ENCODE peak calls at places on chromosomes 1 and 21, in seven cellular contexts. Q is H4, O is thoracic aorta, U is HuH-7, T is MM.1S, A is nephron progenitor cell, X is right cardiac atrium. J is an unnamed sample.

GRCh38 chr1:40281852-40282251 is 23.8 kb downstream of the ZMPSTE24 start:
- DNase-seq in Q (no peak), O (no peak), U (no peak), T (no peak), A (no peak), X (no peak), J (no peak)

GRCh38 chr1:220956861-220957605 is 77.8 kb downstream of the HLX start:
- DNase-seq in Q (peak; percentile 84), O (no peak), U (no peak), T (no peak), A (no peak), X (peak; percentile 43), J (no peak)

GRCh38 chr1:236862231-236862591 is 67.1 kb downstream of the MTR start:
- DNase-seq in Q (no peak), O (no peak), U (no peak), T (no peak), A (no peak), X (no peak), J (no peak)

GRCh38 chr1:91537281-91538069 is 36.8 kb downstream of the CDC7 start:
- DNase-seq in Q (no peak), O (no peak), U (no peak), T (no peak), A (no peak), X (no peak), J (no peak)

GRCh38 chr1:77394166-77394565 is 112.3 kb downstream of the AK5 start:
- DNase-seq in Q (no peak), O (no peak), U (no peak), T (no peak), A (no peak), X (no peak), J (no peak)

GRCh38 chr21:42678118-42678430 is 24.7 kb downstream of the PDE9A start:
- DNase-seq in Q (no peak), O (no peak), U (no peak), T (no peak), A (no peak), X (no peak), J (peak; percentile 49)

GRCh38 chr1:103529746-103530145 is 4.2 kb downstream of the RNPC3 start:
- DNase-seq in Q (no peak), O (no peak), U (no peak), T (no peak), A (no peak), X (no peak), J (no peak)

GRCh38 chr1:42014823-42015222 is 96.1 kb upstream of the HIVEP3 start:
- DNase-seq in Q (no peak), O (no peak), U (no peak), T (no peak), A (no peak), X (no peak), J (no peak)

GRCh38 chr1:162690672-162691434 is 58.6 kb downstream of the DDR2 start:
- DNase-seq in Q (peak; percentile 72), O (peak; percentile 67), U (no peak), T (no peak), A (no peak), X (peak; percentile 77), J (peak; percentile 69)

GRCh38 chr1:162381941-162382750 is 618 bp downstream of the C1orf226 start:
- DNase-seq in Q (no peak), O (no peak), U (no peak), T (no peak), A (no peak), X (no peak), J (no peak)

GRCh38 chr1:155000475-155000724 is 2.2 kb upstream of the ZBTB7B start:
- DNase-seq in Q (no peak), O (no peak), U (peak; percentile 54), T (peak; percentile 74), A (no peak), X (peak; percentile 38), J (no peak)

GRCh38 chr1:183655562-183656075 is 2.5 kb upstream of the APOBEC4 start:
- DNase-seq in Q (peak; percentile 74), O (peak; percentile 47), U (peak; percentile 63), T (peak; percentile 82), A (peak; percentile 86), X (peak; percentile 80), J (peak; percentile 80)

GRCh38 chr1:182337736-182338571 is 53.6 kb downstream of the GLUL start:
- DNase-seq in Q (no peak), O (no peak), U (no peak), T (no peak), A (no peak), X (no peak), J (no peak)

GRCh38 chr1:19661721-19662228 is 2.9 kb upstream of the HTR6 start:
- DNase-seq in Q (no peak), O (no peak), U (no peak), T (peak; percentile 39), A (no peak), X (no peak), J (no peak)

GRCh38 chr1:32249831-32250525 is 1.1 kb upstream of the LCK start:
- DNase-seq in Q (no peak), O (no peak), U (no peak), T (peak; percentile 97), A (peak; percentile 22), X (peak; percentile 51), J (peak; percentile 64)

GRCh38 chr1:99818063-99818699 is 32.0 kb upstream of the AGL start:
- DNase-seq in Q (no peak), O (no peak), U (no peak), T (no peak), A (no peak), X (no peak), J (no peak)

GRCh38 chr1:9760824-9761223 is 62.9 kb downstream of the CLSTN1 start:
- DNase-seq in Q (no peak), O (no peak), U (peak; percentile 22), T (no peak), A (no peak), X (no peak), J (no peak)

GRCh38 chr1:84570436-84571149 is 3.6 kb downstream of the CTBS start:
- DNase-seq in Q (no peak), O (no peak), U (no peak), T (no peak), A (no peak), X (no peak), J (no peak)

GRCh38 chr1:117093870-117094621 is 27.5 kb downstream of the TRIM45 start:
- DNase-seq in Q (peak; percentile 81), O (peak; percentile 6), U (peak; percentile 12), T (peak; percentile 68), A (peak; percentile 59), X (no peak), J (no peak)

GRCh38 chr21:31553461-31553860 is 106.0 kb upstream of the SOD1 start:
- DNase-seq in Q (no peak), O (no peak), U (no peak), T (no peak), A (no peak), X (no peak), J (no peak)

GRCh38 chr1:228989992-228990827 is 254.9 kb downstream of the RHOU start:
- DNase-seq in Q (peak; percentile 35), O (peak; percentile 21), U (no peak), T (no peak), A (no peak), X (peak; percentile 88), J (peak; percentile 73)

GRCh38 chr1:165444897-165445370 is at the start of gene RXRG:
- DNase-seq in Q (no peak), O (no peak), U (peak; percentile 5), T (no peak), A (peak; percentile 76), X (peak; percentile 50), J (peak; percentile 52)

GRCh38 chr1:57839488-57839887 is 415.6 kb upstream of the DAB1 start:
- DNase-seq in Q (no peak), O (no peak), U (no peak), T (no peak), A (no peak), X (no peak), J (no peak)

GRCh38 chr21:32403201-32403701 is 9.3 kb upstream of the EVA1C start:
- DNase-seq in Q (peak; percentile 66), O (no peak), U (peak; percentile 72), T (peak; percentile 77), A (peak; percentile 57), X (peak; percentile 70), J (peak; percentile 72)

GRCh38 chr1:243924588-243925349 is 74.7 kb upstream of the AKT3 start:
- DNase-seq in Q (no peak), O (no peak), U (no peak), T (no peak), A (no peak), X (no peak), J (no peak)

GRCh38 chr1:101040666-101041065 is 15.1 kb upstream of the DPH5 start:
- DNase-seq in Q (no peak), O (no peak), U (no peak), T (no peak), A (no peak), X (no peak), J (no peak)

GRCh38 chr1:4025752-4026151 is 125.7 kb upstream of the C1orf174 start:
- DNase-seq in Q (no peak), O (no peak), U (no peak), T (no peak), A (no peak), X (no peak), J (no peak)

GRCh38 chr21:37619464-37619974 is 252.9 kb downstream of the DYRK1A start:
- DNase-seq in Q (no peak), O (no peak), U (no peak), T (no peak), A (no peak), X (no peak), J (no peak)

GRCh38 chr1:247487057-247487456 is 29.2 kb upstream of the OR2B11 start:
- DNase-seq in Q (peak; percentile 18), O (no peak), U (peak; percentile 29), T (peak; percentile 69), A (peak; percentile 6), X (no peak), J (no peak)

GRCh38 chr21:42587036-42587435 is 66.4 kb upstream of the PDE9A start:
- DNase-seq in Q (no peak), O (no peak), U (no peak), T (no peak), A (no peak), X (no peak), J (no peak)

GRCh38 chr1:43549921-43550597 is 19.4 kb downstream of the PTPRF start:
- DNase-seq in Q (no peak), O (no peak), U (no peak), T (peak; percentile 74), A (peak; percentile 72), X (peak; percentile 34), J (no peak)

GRCh38 chr1:109040627-109041613 is 982 bp downstream of the WDR47 start:
- DNase-seq in Q (no peak), O (no peak), U (peak; percentile 22), T (no peak), A (peak; percentile 47), X (peak; percentile 34), J (peak; percentile 29)

GRCh38 chr1:234315588-234315987 is 57.7 kb upstream of the COA6 start:
- DNase-seq in Q (no peak), O (no peak), U (no peak), T (no peak), A (no peak), X (no peak), J (no peak)

GRCh38 chr1:67415041-67415440 is 15.2 kb downstream of the SERBP1 start:
- DNase-seq in Q (no peak), O (no peak), U (no peak), T (no peak), A (no peak), X (no peak), J (no peak)

GRCh38 chr1:23480187-23481025 is 3.6 kb downstream of the ASAP3 start:
- DNase-seq in Q (no peak), O (no peak), U (no peak), T (no peak), A (no peak), X (no peak), J (no peak)

GRCh38 chr1:1616838-1617237 is 1.5 kb downstream of the MIB2 start:
- DNase-seq in Q (no peak), O (no peak), U (no peak), T (no peak), A (peak; percentile 9), X (no peak), J (peak; percentile 30)

GRCh38 chr1:156511656-156512055 is 11.1 kb upstream of the MEF2D start:
- DNase-seq in Q (no peak), O (no peak), U (no peak), T (peak; percentile 4), A (no peak), X (no peak), J (no peak)

GRCh38 chr1:204742676-204743075 is 57.1 kb upstream of the LRRN2 start:
- DNase-seq in Q (no peak), O (no peak), U (no peak), T (no peak), A (no peak), X (no peak), J (no peak)